ENCODE peak calls at places on chromosomes 7 and 10, in eight cellular contexts. One of them, this sample, is unnamed.
A peak's percentile ranks its signal among the peaks of the same experiment; 100 is the strongest.

GRCh38 chr7:157874208-157874816 is 537.5 kb downstream of the DNAJB6 start:
- DNase-seq in CD4-positive, alpha-beta T cell: no peak
- DNase-seq in brain microvascular endothelial cell: no peak
- DNase-seq in ovary: no peak
- DNase-seq in H1: no peak
- DNase-seq in foreskin fibroblast: no peak
- DNase-seq in glutamatergic neuron: no peak
- DNase-seq in HFF-Myc: no peak
- DNase-seq in this sample: no peak

GRCh38 chr7:111098011-111098925 is 7.3 kb downstream of the LRRN3 start:
- DNase-seq in HFF-Myc: no peak
- DNase-seq in ovary: peak; percentile 19
- DNase-seq in CD4-positive, alpha-beta T cell: peak; percentile 49
- DNase-seq in glutamatergic neuron: peak; percentile 45
- DNase-seq in H1: no peak
- DNase-seq in foreskin fibroblast: no peak
- DNase-seq in brain microvascular endothelial cell: peak; percentile 58
- DNase-seq in this sample: no peak

GRCh38 chr10:72794260-72794659 is 99.3 kb upstream of the OIT3 start:
- DNase-seq in HFF-Myc: no peak
- DNase-seq in ovary: no peak
- DNase-seq in H1: no peak
- DNase-seq in glutamatergic neuron: no peak
- DNase-seq in foreskin fibroblast: peak; percentile 37
- DNase-seq in CD4-positive, alpha-beta T cell: no peak
- DNase-seq in brain microvascular endothelial cell: no peak
- DNase-seq in this sample: no peak

GRCh38 chr10:61841338-61841875 is 60.1 kb upstream of the ARID5B start:
- DNase-seq in H1: no peak
- DNase-seq in glutamatergic neuron: no peak
- DNase-seq in ovary: no peak
- DNase-seq in brain microvascular endothelial cell: no peak
- DNase-seq in HFF-Myc: no peak
- DNase-seq in CD4-positive, alpha-beta T cell: no peak
- DNase-seq in foreskin fibroblast: no peak
- DNase-seq in this sample: no peak

GRCh38 chr10:96236090-96236478 is 35.3 kb downstream of the BLNK start:
- DNase-seq in brain microvascular endothelial cell: no peak
- DNase-seq in ovary: no peak
- DNase-seq in CD4-positive, alpha-beta T cell: no peak
- DNase-seq in glutamatergic neuron: no peak
- DNase-seq in HFF-Myc: no peak
- DNase-seq in foreskin fibroblast: no peak
- DNase-seq in H1: no peak
- DNase-seq in this sample: no peak

GRCh38 chr7:145269418-145270161 is 433.7 kb upstream of the TPK1 start:
- DNase-seq in HFF-Myc: no peak
- DNase-seq in foreskin fibroblast: no peak
- DNase-seq in brain microvascular endothelial cell: no peak
- DNase-seq in CD4-positive, alpha-beta T cell: no peak
- DNase-seq in glutamatergic neuron: no peak
- DNase-seq in ovary: no peak
- DNase-seq in H1: no peak
- DNase-seq in this sample: no peak

GRCh38 chr10:230758-231157 is 95.5 kb downstream of the ZMYND11 start:
- DNase-seq in glutamatergic neuron: no peak
- DNase-seq in foreskin fibroblast: no peak
- DNase-seq in brain microvascular endothelial cell: no peak
- DNase-seq in ovary: no peak
- DNase-seq in H1: no peak
- DNase-seq in HFF-Myc: no peak
- DNase-seq in CD4-positive, alpha-beta T cell: no peak
- DNase-seq in this sample: no peak

GRCh38 chr7:106768324-106768751 is 96.7 kb upstream of the PIK3CG start:
- DNase-seq in HFF-Myc: no peak
- DNase-seq in CD4-positive, alpha-beta T cell: no peak
- DNase-seq in ovary: no peak
- DNase-seq in brain microvascular endothelial cell: no peak
- DNase-seq in glutamatergic neuron: no peak
- DNase-seq in foreskin fibroblast: no peak
- DNase-seq in H1: no peak
- DNase-seq in this sample: peak; percentile 22

GRCh38 chr7:103011650-103012049 is 62.9 kb downstream of the FBXL13 start:
- DNase-seq in ovary: no peak
- DNase-seq in brain microvascular endothelial cell: no peak
- DNase-seq in HFF-Myc: no peak
- DNase-seq in glutamatergic neuron: no peak
- DNase-seq in CD4-positive, alpha-beta T cell: no peak
- DNase-seq in foreskin fibroblast: no peak
- DNase-seq in H1: no peak
- DNase-seq in this sample: no peak

GRCh38 chr7:37924399-37924798 is 4.0 kb downstream of the EPDR1 start:
- DNase-seq in ovary: no peak
- DNase-seq in HFF-Myc: no peak
- DNase-seq in CD4-positive, alpha-beta T cell: no peak
- DNase-seq in foreskin fibroblast: no peak
- DNase-seq in glutamatergic neuron: no peak
- DNase-seq in H1: no peak
- DNase-seq in brain microvascular endothelial cell: no peak
- DNase-seq in this sample: no peak

GRCh38 chr7:128236924-128237586 is 4.0 kb upstream of the LEP start:
- DNase-seq in foreskin fibroblast: peak; percentile 89
- DNase-seq in ovary: no peak
- DNase-seq in glutamatergic neuron: no peak
- DNase-seq in HFF-Myc: peak; percentile 81
- DNase-seq in CD4-positive, alpha-beta T cell: no peak
- DNase-seq in H1: no peak
- DNase-seq in brain microvascular endothelial cell: peak; percentile 84
- DNase-seq in this sample: no peak

GRCh38 chr10:34638405-34639054 is 176.6 kb downstream of the PARD3 start:
- DNase-seq in H1: peak; percentile 31
- DNase-seq in glutamatergic neuron: peak; percentile 85
- DNase-seq in CD4-positive, alpha-beta T cell: peak; percentile 46
- DNase-seq in ovary: peak; percentile 95
- DNase-seq in HFF-Myc: peak; percentile 57
- DNase-seq in foreskin fibroblast: peak; percentile 77
- DNase-seq in brain microvascular endothelial cell: peak; percentile 80
- DNase-seq in this sample: peak; percentile 45

GRCh38 chr7:69609901-69610674 is 11.8 kb downstream of the AUTS2 start:
- DNase-seq in glutamatergic neuron: no peak
- DNase-seq in HFF-Myc: no peak
- DNase-seq in foreskin fibroblast: no peak
- DNase-seq in brain microvascular endothelial cell: no peak
- DNase-seq in ovary: no peak
- DNase-seq in H1: no peak
- DNase-seq in CD4-positive, alpha-beta T cell: no peak
- DNase-seq in this sample: no peak

GRCh38 chr10:61888744-61889143 is 12.8 kb upstream of the ARID5B start:
- DNase-seq in brain microvascular endothelial cell: no peak
- DNase-seq in foreskin fibroblast: peak; percentile 32
- DNase-seq in glutamatergic neuron: no peak
- DNase-seq in HFF-Myc: no peak
- DNase-seq in ovary: no peak
- DNase-seq in H1: no peak
- DNase-seq in CD4-positive, alpha-beta T cell: no peak
- DNase-seq in this sample: no peak

GRCh38 chr7:39091774-39092173 is 114.1 kb downstream of the POU6F2 start:
- DNase-seq in HFF-Myc: no peak
- DNase-seq in foreskin fibroblast: no peak
- DNase-seq in H1: no peak
- DNase-seq in ovary: no peak
- DNase-seq in glutamatergic neuron: no peak
- DNase-seq in CD4-positive, alpha-beta T cell: no peak
- DNase-seq in brain microvascular endothelial cell: no peak
- DNase-seq in this sample: no peak

GRCh38 chr7:1800876-1801275 is 130.8 kb downstream of the ELFN1 start:
- DNase-seq in brain microvascular endothelial cell: no peak
- DNase-seq in ovary: no peak
- DNase-seq in H1: no peak
- DNase-seq in glutamatergic neuron: no peak
- DNase-seq in foreskin fibroblast: no peak
- DNase-seq in HFF-Myc: no peak
- DNase-seq in CD4-positive, alpha-beta T cell: no peak
- DNase-seq in this sample: no peak

DNA sequence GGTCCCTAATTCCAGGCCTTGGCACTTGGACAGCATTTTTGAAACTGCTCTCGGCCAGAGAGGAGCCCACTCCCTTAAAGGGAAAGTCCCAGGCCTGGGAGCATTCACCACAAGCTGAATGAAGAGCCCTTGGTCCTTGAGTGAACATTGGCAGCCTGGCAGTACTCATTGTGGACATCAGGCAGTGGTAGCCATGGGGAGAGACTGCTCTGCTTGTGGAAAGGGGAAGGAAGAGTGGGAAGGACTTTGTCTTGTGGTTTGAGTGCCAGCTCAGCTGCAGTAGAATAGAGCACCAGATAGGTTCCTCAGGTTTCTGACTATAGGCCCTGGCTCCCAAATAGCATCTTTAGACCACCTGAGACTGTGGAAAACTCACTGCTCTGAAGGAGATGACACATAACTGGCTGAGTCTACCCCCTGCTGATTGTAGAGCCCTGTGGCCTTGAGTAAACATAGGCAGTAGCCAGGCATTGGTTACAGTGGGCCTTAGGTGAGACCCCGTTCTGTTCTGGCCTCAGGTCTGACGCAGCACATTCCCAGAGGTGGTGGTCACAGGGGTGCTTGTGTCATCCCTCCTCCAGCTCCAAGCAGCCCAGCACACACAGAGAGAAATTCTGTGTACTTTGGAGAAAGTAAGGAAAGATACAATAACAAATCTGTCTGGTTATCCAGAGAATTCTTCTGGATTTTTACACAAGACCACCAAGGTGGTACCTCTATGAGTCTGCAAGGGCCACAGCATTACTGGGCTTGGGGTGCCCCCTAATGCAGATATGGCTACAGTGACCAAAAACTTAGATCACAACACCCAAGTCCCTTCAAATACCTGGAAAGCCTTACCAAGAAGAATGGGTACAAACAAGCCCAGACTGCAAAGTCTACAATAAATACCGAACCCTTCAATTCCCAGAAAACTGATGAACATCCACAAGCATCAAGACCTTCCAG is 153.8 kb downstream of the GNAI1 start:
- DNase-seq in CD4-positive, alpha-beta T cell: no peak
- DNase-seq in ovary: no peak
- DNase-seq in brain microvascular endothelial cell: peak; percentile 98
- DNase-seq in H1: peak; percentile 5
- DNase-seq in foreskin fibroblast: peak; percentile 18
- DNase-seq in HFF-Myc: no peak
- DNase-seq in glutamatergic neuron: no peak
- DNase-seq in this sample: no peak
- TF ChIP-seq CTCF in CD4-positive, alpha-beta T cell: no peak
- TF ChIP-seq CTCF in ovary: no peak
- TF ChIP-seq CTCF in brain microvascular endothelial cell: peak; percentile 36
- TF ChIP-seq CTCF in H1: peak; percentile 44
- TF ChIP-seq CTCF in foreskin fibroblast: no peak
- TF ChIP-seq CTCF in HFF-Myc: peak; percentile 10
- TF ChIP-seq CTCF in glutamatergic neuron: no peak
- TF ChIP-seq CTCF in this sample: no peak

DNA sequence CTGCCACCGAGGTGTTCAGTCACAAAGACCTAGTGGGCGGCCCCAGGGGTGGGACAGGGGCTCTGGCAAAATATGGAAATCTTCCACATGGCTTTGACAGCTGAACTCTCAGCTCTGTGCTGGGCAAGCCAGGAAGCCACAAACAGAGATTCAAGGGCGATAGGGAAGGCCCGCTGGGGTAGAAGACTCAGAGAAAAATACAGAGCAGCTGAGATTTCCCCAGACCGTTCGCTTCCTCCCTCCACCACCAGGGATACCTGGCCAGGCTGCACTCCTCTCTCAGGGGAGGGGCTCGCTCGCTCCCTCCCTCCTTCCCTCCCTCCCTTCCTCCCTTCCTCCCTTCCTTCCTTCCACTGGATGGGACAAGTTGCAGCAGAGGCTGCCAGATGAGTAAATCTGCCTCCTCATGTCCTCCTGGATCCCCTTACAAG is 260.5 kb downstream of the PRPF18 start:
- DNase-seq in HFF-Myc: no peak
- DNase-seq in brain microvascular endothelial cell: no peak
- DNase-seq in foreskin fibroblast: no peak
- DNase-seq in ovary: no peak
- DNase-seq in H1: no peak
- DNase-seq in glutamatergic neuron: no peak
- DNase-seq in CD4-positive, alpha-beta T cell: no peak
- DNase-seq in this sample: no peak
- TF ChIP-seq CTCF in HFF-Myc: no peak
- TF ChIP-seq CTCF in brain microvascular endothelial cell: peak; percentile 25
- TF ChIP-seq CTCF in foreskin fibroblast: no peak
- TF ChIP-seq CTCF in ovary: no peak
- TF ChIP-seq CTCF in H1: no peak
- TF ChIP-seq CTCF in glutamatergic neuron: no peak
- TF ChIP-seq CTCF in CD4-positive, alpha-beta T cell: no peak
- TF ChIP-seq CTCF in this sample: no peak

GRCh38 chr7:9891056-9891455 is 1082.6 kb upstream of the PHF14 start:
- DNase-seq in CD4-positive, alpha-beta T cell: no peak
- DNase-seq in glutamatergic neuron: no peak
- DNase-seq in H1: no peak
- DNase-seq in foreskin fibroblast: no peak
- DNase-seq in ovary: no peak
- DNase-seq in brain microvascular endothelial cell: no peak
- DNase-seq in HFF-Myc: no peak
- DNase-seq in this sample: no peak

GRCh38 chr7:9889557-9889956 is 1084.1 kb upstream of the PHF14 start:
- DNase-seq in H1: no peak
- DNase-seq in foreskin fibroblast: no peak
- DNase-seq in brain microvascular endothelial cell: no peak
- DNase-seq in glutamatergic neuron: no peak
- DNase-seq in HFF-Myc: no peak
- DNase-seq in ovary: no peak
- DNase-seq in CD4-positive, alpha-beta T cell: no peak
- DNase-seq in this sample: no peak

GRCh38 chr7:9890092-9890491 is 1083.6 kb upstream of the PHF14 start:
- DNase-seq in ovary: no peak
- DNase-seq in glutamatergic neuron: no peak
- DNase-seq in H1: peak; percentile 5
- DNase-seq in foreskin fibroblast: no peak
- DNase-seq in brain microvascular endothelial cell: no peak
- DNase-seq in CD4-positive, alpha-beta T cell: no peak
- DNase-seq in HFF-Myc: no peak
- DNase-seq in this sample: no peak
- TF ChIP-seq CTCF in ovary: no peak
- TF ChIP-seq CTCF in glutamatergic neuron: no peak
- TF ChIP-seq CTCF in H1: peak; percentile 39
- TF ChIP-seq CTCF in foreskin fibroblast: no peak
- TF ChIP-seq CTCF in brain microvascular endothelial cell: no peak
- TF ChIP-seq CTCF in CD4-positive, alpha-beta T cell: no peak
- TF ChIP-seq CTCF in HFF-Myc: no peak
- TF ChIP-seq CTCF in this sample: no peak

DNA sequence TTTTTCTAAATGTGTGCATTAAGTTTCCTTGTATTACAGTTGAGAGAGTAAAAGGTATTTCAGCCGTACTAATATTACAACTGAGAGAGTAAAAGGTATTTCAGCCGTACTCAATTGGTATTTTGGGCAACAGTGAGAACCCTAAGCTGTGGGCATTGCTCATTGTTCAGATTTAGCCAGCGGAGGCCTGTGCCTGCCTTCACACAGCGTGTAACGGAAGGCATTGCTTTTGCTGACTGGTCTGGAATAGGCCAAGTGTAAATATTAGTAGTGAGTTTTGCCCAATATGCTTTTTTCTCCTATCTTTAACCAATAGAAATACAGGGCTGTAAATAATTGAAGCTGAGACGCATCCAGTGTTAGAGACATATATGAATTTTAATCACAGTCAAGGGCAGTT is 130.5 kb downstream of the CELF2 start:
- DNase-seq in glutamatergic neuron: no peak
- DNase-seq in CD4-positive, alpha-beta T cell: no peak
- DNase-seq in HFF-Myc: no peak
- DNase-seq in H1: no peak
- DNase-seq in ovary: no peak
- DNase-seq in brain microvascular endothelial cell: no peak
- DNase-seq in foreskin fibroblast: no peak
- DNase-seq in this sample: no peak
- TF ChIP-seq CTCF in glutamatergic neuron: no peak
- TF ChIP-seq CTCF in CD4-positive, alpha-beta T cell: no peak
- TF ChIP-seq CTCF in HFF-Myc: no peak
- TF ChIP-seq CTCF in H1: no peak
- TF ChIP-seq CTCF in ovary: no peak
- TF ChIP-seq CTCF in brain microvascular endothelial cell: no peak
- TF ChIP-seq CTCF in foreskin fibroblast: no peak
- TF ChIP-seq CTCF in this sample: no peak